ENCODE peak calls at places on chromosomes 5 and 9, in seven cellular contexts. I is neuronal stem cell, S is H9, K is IMR-90, U is mesendoderm, Z is H1, N is trophoblast cell. O is an unnamed sample.

GRCh38 chr5:180646289-180646962 is 3.0 kb downstream of the FLT4 start:
- DNase-seq in U (no peak), N (no peak), Z (no peak), K (no peak), I (no peak), S (no peak), O (no peak)

GRCh38 chr5:170782438-170782837 is 1.1 kb upstream of the GABRP start:
- DNase-seq in N (no peak), K (no peak), Z (no peak), S (no peak), U (no peak), I (no peak), O (no peak)

GRCh38 chr5:74801941-74802340 is 34.9 kb downstream of the NSA2 start:
- DNase-seq in Z (no peak), S (no peak), I (no peak), K (peak), N (no peak), U (no peak), O (no peak)

GRCh38 chr5:147479949-147480348 is 29.9 kb downstream of the DPYSL3 start:
- DNase-seq in Z (no peak), I (no peak), K (peak), S (peak), N (no peak), U (no peak), O (peak)

GRCh38 chr9:69936427-69936826 is 107.2 kb upstream of the MAMDC2 start:
- DNase-seq in U (no peak), I (no peak), Z (no peak), S (no peak), K (peak), N (no peak), O (peak)

GRCh38 chr9:127178646-127179632 is 56.5 kb upstream of the ANGPTL2 start:
- DNase-seq in Z (no peak), U (no peak), S (peak), I (no peak), K (no peak), N (no peak), O (no peak)

GRCh38 chr9:10612649-10613398 is at the start of gene PTPRD:
- DNase-seq in S (peak), U (peak), N (no peak), K (peak), Z (peak), I (peak), O (peak)

GRCh38 chr5:1298067-1298551 is 3.2 kb upstream of the TERT start:
- DNase-seq in U (no peak), Z (no peak), I (no peak), N (no peak), S (no peak), K (no peak), O (no peak)

DNA sequence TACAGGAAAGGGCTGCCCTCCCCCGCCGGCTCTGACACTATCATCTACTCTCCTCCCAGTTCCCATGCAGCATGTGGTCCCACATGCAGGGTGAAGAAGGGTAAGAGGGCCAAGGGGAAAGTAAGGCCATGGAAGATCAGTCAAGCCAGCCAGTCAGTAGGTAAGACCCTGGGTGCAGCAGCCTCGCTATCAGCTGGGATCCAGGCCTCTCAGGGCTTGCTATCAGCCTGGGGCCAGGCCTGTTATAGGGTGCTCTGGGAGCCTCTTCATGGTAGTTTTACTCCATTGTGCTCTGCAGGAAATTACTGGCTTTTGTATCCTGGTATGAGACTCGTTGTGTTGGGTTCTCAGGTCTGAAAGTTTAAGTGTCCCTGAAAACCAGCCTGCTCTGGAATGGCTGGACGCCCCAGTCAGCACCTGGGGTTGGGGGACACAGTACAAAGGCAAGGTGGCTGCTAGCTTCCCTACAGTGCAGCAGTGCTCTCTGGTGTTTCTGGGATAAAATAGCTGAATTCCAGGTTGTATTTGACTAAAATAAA is 21.4 kb downstream of the SLC22A4 start:
- DNase-seq in N (no peak), Z (no peak), U (peak), S (no peak), K (no peak), I (no peak), O (no peak)
- H2BK5ac ChIP-seq in N (no peak), Z (no peak), U (no peak), S (no peak), K (no peak), I (no peak), O (no peak)

DNA sequence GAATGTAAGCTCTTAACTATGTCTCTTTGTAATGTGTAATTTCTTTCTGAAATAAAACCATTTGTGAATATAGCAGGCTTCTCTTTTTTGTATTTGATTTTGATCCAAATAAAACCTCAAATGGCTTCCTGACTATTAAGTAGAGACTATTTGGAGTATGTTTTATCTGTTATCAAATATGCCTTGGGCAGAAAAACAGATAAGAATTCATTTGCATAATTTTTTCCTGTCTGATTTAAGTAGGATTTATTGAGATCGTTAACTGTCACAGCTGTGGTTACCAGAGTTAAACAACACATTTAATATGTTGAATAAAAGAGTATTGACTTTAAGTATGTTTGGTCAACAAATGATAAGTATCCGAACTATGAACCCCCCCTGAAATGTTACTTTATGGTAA is 104.9 kb downstream of the MELK start:
- DNase-seq in N (no peak), S (no peak), K (no peak), I (no peak), U (no peak), Z (no peak), O (no peak)
- H2BK5ac ChIP-seq in N (no peak), S (no peak), K (no peak), I (no peak), U (no peak), Z (no peak), O (no peak)

GRCh38 chr5:113043491-113043931 is 66.9 kb downstream of the DCP2 start:
- DNase-seq in Z (peak), U (no peak), K (no peak), N (no peak), I (no peak), S (peak), O (no peak)
- H2BK5ac ChIP-seq in Z (no peak), U (no peak), K (peak), N (no peak), I (no peak), S (no peak), O (no peak)

GRCh38 chr5:160152901-160153300 is 33.7 kb upstream of the PWWP2A start:
- DNase-seq in U (no peak), S (no peak), N (no peak), K (no peak), I (no peak), Z (no peak), O (no peak)

GRCh38 chr5:160150381-160150780 is 31.1 kb upstream of the PWWP2A start:
- DNase-seq in I (no peak), K (no peak), U (no peak), N (no peak), Z (no peak), S (no peak), O (no peak)

GRCh38 chr5:160152287-160152686 is 33.0 kb upstream of the PWWP2A start:
- DNase-seq in S (no peak), U (no peak), I (no peak), Z (no peak), K (no peak), N (no peak), O (no peak)

GRCh38 chr5:160158087-160158486 is 38.8 kb upstream of the PWWP2A start:
- DNase-seq in K (no peak), U (peak), I (no peak), Z (no peak), S (peak), N (no peak), O (no peak)

GRCh38 chr5:160155017-160155725 is 35.9 kb upstream of the PWWP2A start:
- DNase-seq in S (no peak), U (peak), K (no peak), N (peak), Z (no peak), I (no peak), O (no peak)
- H2BK5ac ChIP-seq in S (no peak), U (no peak), K (no peak), N (no peak), Z (no peak), I (no peak), O (no peak)

GRCh38 chr5:106860398-106861044 is 810.2 kb downstream of the EFNA5 start:
- DNase-seq in N (no peak), Z (no peak), I (no peak), S (no peak), U (no peak), K (no peak), O (no peak)
- H2BK5ac ChIP-seq in N (no peak), Z (no peak), I (no peak), S (no peak), U (no peak), K (no peak), O (no peak)

DNA sequence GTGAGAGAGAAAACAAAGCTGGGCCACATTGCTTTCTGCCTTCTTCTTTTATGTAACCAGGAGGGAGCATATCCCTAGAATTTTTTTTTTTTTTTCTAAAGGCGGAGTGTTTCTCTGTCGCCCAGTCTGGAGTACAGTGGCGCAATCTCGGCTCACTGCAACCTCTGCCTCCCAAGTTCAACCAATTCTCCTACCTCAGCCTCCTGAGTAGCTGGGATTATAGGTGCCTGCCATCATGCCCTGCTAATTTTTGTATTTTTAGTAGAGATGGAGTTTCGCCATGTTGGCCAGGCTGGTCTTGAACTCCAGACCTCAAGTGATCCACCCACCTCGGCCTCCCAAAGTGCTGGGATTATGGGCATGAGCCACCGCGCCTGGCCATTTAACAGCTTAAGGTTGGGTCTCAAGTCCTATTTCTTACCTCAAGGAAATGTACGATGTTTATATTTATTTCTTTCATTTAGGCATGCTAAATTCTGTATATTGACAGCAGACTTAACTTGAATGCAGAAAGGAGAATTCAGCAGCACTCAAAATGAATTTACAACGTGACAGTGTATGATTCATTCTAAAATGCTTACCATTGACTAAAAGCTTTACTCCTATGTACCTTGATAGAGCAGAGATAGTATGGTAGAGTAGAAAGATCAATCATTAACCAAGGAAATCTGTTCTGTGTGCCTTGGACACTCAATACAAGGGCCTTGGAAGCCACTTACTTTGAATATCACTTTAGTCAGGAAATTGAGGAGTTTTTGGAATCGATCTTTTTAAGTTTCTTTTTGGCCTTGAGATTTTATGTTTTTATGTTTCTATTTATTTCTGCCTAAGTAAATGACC is 100.9 kb downstream of the F2RL2 start:
- DNase-seq in N (no peak), Z (no peak), S (no peak), K (no peak), I (no peak), U (no peak), O (no peak)
- H2BK5ac ChIP-seq in N (no peak), Z (no peak), S (no peak), K (no peak), I (no peak), U (no peak), O (no peak)

GRCh38 chr9:81791076-81791475 is 101.7 kb upstream of the TLE1 start:
- DNase-seq in N (no peak), S (no peak), U (peak), Z (no peak), I (no peak), K (no peak), O (no peak)

GRCh38 chr9:81787747-81788632 is 98.6 kb upstream of the TLE1 start:
- DNase-seq in Z (no peak), K (peak), N (no peak), S (no peak), I (no peak), U (peak), O (peak)

GRCh38 chr9:81789751-81790150 is 100.4 kb upstream of the TLE1 start:
- DNase-seq in I (no peak), K (peak), N (no peak), S (no peak), Z (no peak), U (peak), O (peak)
- H2BK5ac ChIP-seq in I (no peak), K (peak), N (no peak), S (no peak), Z (no peak), U (no peak), O (no peak)

O was measured in mesenchymal stem cell.